ENCODE peak calls at places on chromosome 11, in nine cellular contexts. A, M, V, K, B, G, E, H and U are unnamed samples.

GRCh38 chr11:84804026-84804425 is 823.1 kb downstream of the DLG2 start:
- DNase-seq in H (no peak), B (no peak), K (no peak), M (no peak), V (no peak), A (no peak), E (no peak), G (no peak), U (no peak)

GRCh38 chr11:118921929-118922744 is 3.6 kb downstream of the BCL9L start:
- DNase-seq in H (peak; percentile 87), A (peak; percentile 84), B (no peak), E (no peak), V (no peak), M (peak; percentile 47), G (peak; percentile 91), K (no peak), U (no peak)

GRCh38 chr11:27464155-27464759 is 8.3 kb downstream of the LGR4 start:
- DNase-seq in G (no peak), K (no peak), A (no peak), V (no peak), B (peak; percentile 35), E (no peak), M (peak; percentile 86), H (no peak), U (no peak)

GRCh38 chr11:18594999-18595749 is 4.4 kb upstream of the MISFA start:
- DNase-seq in E (no peak), A (no peak), V (no peak), H (no peak), M (no peak), G (no peak), B (no peak), K (no peak), U (no peak)

GRCh38 chr11:71998649-71999310 is at the start of gene IL18BP:
- DNase-seq in E (no peak), A (peak; percentile 51), G (peak; percentile 68), K (no peak), V (no peak), B (peak; percentile 55), H (no peak), M (no peak), U (no peak)

GRCh38 chr11:2548596-2548995 is 103.8 kb downstream of the KCNQ1 start:
- DNase-seq in V (no peak), M (no peak), H (no peak), K (no peak), G (no peak), E (no peak), A (no peak), B (no peak), U (no peak)

GRCh38 chr11:12195773-12196172 is 85.4 kb downstream of the MICAL2 start:
- DNase-seq in K (no peak), V (peak; percentile 32), M (no peak), A (no peak), H (no peak), G (no peak), E (no peak), B (peak; percentile 42), U (no peak)

GRCh38 chr11:2484576-2485125 is 39.8 kb downstream of the KCNQ1 start:
- DNase-seq in K (no peak), V (no peak), H (no peak), E (no peak), M (no peak), G (no peak), A (no peak), B (no peak), U (no peak)

GRCh38 chr11:90148900-90149299 is 14.4 kb downstream of the NAALAD2 start:
- DNase-seq in V (no peak), M (no peak), A (no peak), H (no peak), B (no peak), K (no peak), G (no peak), E (no peak), U (no peak)

GRCh38 chr11:65552413-65552951 is 5.7 kb downstream of the LTBP3 start:
- DNase-seq in M (no peak), V (no peak), G (no peak), E (no peak), H (no peak), B (no peak), A (no peak), K (no peak), U (no peak)

GRCh38 chr11:77299528-77299993 is 1.9 kb downstream of the GDPD4 start:
- DNase-seq in E (no peak), H (no peak), M (peak; percentile 24), A (no peak), G (no peak), K (no peak), V (no peak), B (no peak), U (no peak)

GRCh38 chr11:15127341-15127740 is 12.6 kb downstream of the INSC start:
- DNase-seq in A (no peak), K (peak; percentile 69), G (no peak), V (no peak), M (peak; percentile 58), B (no peak), E (no peak), H (no peak), U (no peak)

GRCh38 chr11:8586184-8586583 is 7.8 kb downstream of the STK33 start:
- DNase-seq in E (no peak), B (no peak), H (no peak), M (no peak), K (no peak), A (no peak), V (no peak), G (no peak), U (no peak)

GRCh38 chr11:64846998-64847666 is 2.7 kb upstream of the CDC42BPG start:
- DNase-seq in G (peak; percentile 94), B (peak; percentile 93), H (peak; percentile 91), A (peak; percentile 91), V (peak; percentile 98), E (peak; percentile 90), M (peak; percentile 47), K (peak; percentile 81), U (peak; percentile 77)

GRCh38 chr11:35288817-35289541 is 130.4 kb downstream of the SLC1A2 start:
- DNase-seq in M (peak; percentile 83), K (no peak), H (no peak), G (no peak), E (no peak), A (no peak), B (no peak), V (no peak), U (no peak)